ENCODE peak calls at places on chromosomes 1 and 21, in eight cellular contexts. Y, W, S, G, N, U, K and F are unnamed samples.
A peak's percentile ranks its signal among the peaks of the same experiment; 100 is the strongest.

GRCh38 chr1:170166518-170167180 is 20.9 kb downstream of the NTMT2 start:
- DNase-seq in Y (no peak), U (no peak), G (no peak), W (no peak), N (no peak), S (no peak), K (no peak), F (no peak)

GRCh38 chr1:96722161-96722908 is 751 bp downstream of the PTBP2 start:
- DNase-seq in W (peak; percentile 41), S (no peak), K (peak; percentile 75), G (no peak), U (peak; percentile 87), N (peak; percentile 41), Y (no peak), F (peak; percentile 79)

GRCh38 chr1:153365696-153366095 is 8.0 kb downstream of the S100A9 start:
- DNase-seq in S (no peak), Y (no peak), K (no peak), N (no peak), G (no peak), W (no peak), U (no peak), F (no peak)

GRCh38 chr1:162279099-162279498 is 97.6 kb downstream of the SPATA46 start:
- DNase-seq in K (no peak), N (no peak), U (no peak), S (peak; percentile 29), G (no peak), Y (no peak), W (no peak), F (no peak)

GRCh38 chr1:152167835-152168534 is 9.0 kb upstream of the RPTN start:
- DNase-seq in G (no peak), W (no peak), U (peak; percentile 80), Y (no peak), S (no peak), K (no peak), N (no peak), F (no peak)

GRCh38 chr1:212782422-212783154 is 9.0 kb downstream of the NSL1 start:
- DNase-seq in N (no peak), W (no peak), S (peak; percentile 20), Y (no peak), U (peak; percentile 35), K (no peak), G (peak; percentile 1), F (no peak)

GRCh38 chr1:221286399-221286798 is 407.2 kb downstream of the HLX start:
- DNase-seq in N (no peak), G (no peak), S (no peak), Y (no peak), K (no peak), W (no peak), U (no peak), F (no peak)

GRCh38 chr1:233620065-233620464 is 6.2 kb downstream of the KCNK1 start:
- DNase-seq in G (no peak), K (no peak), S (no peak), Y (no peak), N (no peak), U (no peak), W (no peak), F (no peak)

GRCh38 chr1:159429074-159429861 is 2.7 kb upstream of the OR10J4 start:
- DNase-seq in S (no peak), K (no peak), U (peak; percentile 65), Y (no peak), W (no peak), G (no peak), N (no peak), F (no peak)

GRCh38 chr1:59218521-59219236 is 78.2 kb upstream of the FGGY start:
- DNase-seq in W (no peak), G (no peak), K (no peak), Y (no peak), U (no peak), N (no peak), S (no peak), F (no peak)

GRCh38 chr1:28981170-28981569 is 66.8 kb downstream of the EPB41 start:
- DNase-seq in G (no peak), W (no peak), N (no peak), S (no peak), K (no peak), U (no peak), Y (no peak), F (no peak)

GRCh38 chr1:65150583-65151263 is 2.7 kb downstream of the AK4 start:
- DNase-seq in N (no peak), W (no peak), K (no peak), S (no peak), U (no peak), G (no peak), Y (no peak), F (no peak)

GRCh38 chr1:155940993-155941844 is at the start of gene RXFP4:
- DNase-seq in W (no peak), U (no peak), S (peak; percentile 50), Y (no peak), K (peak; percentile 83), N (no peak), G (no peak), F (no peak)

GRCh38 chr1:217907504-217907903 is 276.4 kb downstream of the SPATA17 start:
- DNase-seq in S (no peak), K (no peak), N (no peak), G (no peak), U (no peak), Y (no peak), W (no peak), F (no peak)

GRCh38 chr21:37430184-37430821 is 63.7 kb downstream of the DYRK1A start:
- DNase-seq in N (no peak), W (no peak), G (no peak), S (no peak), U (no peak), K (no peak), Y (no peak), F (no peak)

GRCh38 chr1:172040466-172040865 is 199.2 kb downstream of the DNM3 start:
- DNase-seq in N (no peak), K (no peak), Y (no peak), W (no peak), G (no peak), U (peak; percentile 22), S (no peak), F (no peak)

GRCh38 chr1:228166170-228166936 is 749 bp downstream of the IBA57 start:
- DNase-seq in Y (peak; percentile 73), U (peak; percentile 64), K (no peak), N (no peak), W (peak; percentile 40), S (peak; percentile 80), G (peak; percentile 64), F (peak; percentile 58)

GRCh38 chr1:244815600-244816099 is 19.8 kb upstream of the COX20 start:
- DNase-seq in W (no peak), S (no peak), N (no peak), K (no peak), U (no peak), Y (no peak), G (no peak), F (no peak)

GRCh38 chr1:37478451-37478871 is 4.1 kb downstream of the ZC3H12A start:
- DNase-seq in W (no peak), S (no peak), K (no peak), U (peak; percentile 62), G (peak; percentile 44), N (no peak), Y (peak; percentile 53), F (no peak)